ENCODE peak calls at places on chromosomes 4 and X, in four cellular contexts. O, T, D and F are unnamed samples.

GRCh38 chrX:151402719-151403390 is 5.8 kb downstream of the VMA21 start:
- DNase-seq in O (no peak), T (no peak), D (no peak), F (no peak)

GRCh38 chrX:38817004-38817703 is 15.9 kb downstream of the MID1IP1 start:
- DNase-seq in O (peak), T (no peak), D (no peak), F (peak)

GRCh38 chrX:45479835-45480422 is 279.3 kb upstream of the DIPK2B start:
- DNase-seq in O (no peak), T (peak), D (peak), F (peak)

GRCh38 chr4:57154191-57154590 is 44.0 kb upstream of the IGFBP7 start:
- DNase-seq in O (no peak), T (no peak), D (peak), F (peak)

GRCh38 chr4:150476776-150477175 is 105.2 kb upstream of the MAB21L2 start:
- DNase-seq in O (no peak), T (no peak), D (no peak), F (no peak)

GRCh38 chr4:37388672-37389368 is 144.3 kb downstream of the NWD2 start:
- DNase-seq in O (peak), T (no peak), D (no peak), F (no peak)

GRCh38 chr4:54842226-54843055 is 184.7 kb downstream of the KIT start:
- DNase-seq in O (no peak), T (no peak), D (no peak), F (no peak)

GRCh38 chr4:7172946-7173345 is 19.4 kb upstream of the SORCS2 start:
- DNase-seq in O (no peak), T (no peak), D (no peak), F (no peak)

GRCh38 chrX:15724911-15725310 is 13.2 kb upstream of the CA5B start:
- DNase-seq in O (no peak), T (no peak), D (no peak), F (no peak)

GRCh38 chr4:110309686-110310085 is 111.3 kb upstream of the ELOVL6 start:
- DNase-seq in O (no peak), T (peak), D (peak), F (peak)

GRCh38 chrX:37349131-37350033 is at the start of gene PRRG1:
- DNase-seq in O (peak), T (no peak), D (peak), F (peak)

GRCh38 chr4:154714339-154715040 is 29.3 kb upstream of the LRAT start:
- DNase-seq in O (no peak), T (no peak), D (no peak), F (no peak)

GRCh38 chr4:95867919-95868318 is 28.0 kb downstream of the PDHA2 start:
- DNase-seq in O (no peak), T (no peak), D (no peak), F (no peak)

GRCh38 chr4:125770814-125771398 is 456.2 kb downstream of the FAT4 start:
- DNase-seq in O (no peak), T (no peak), D (no peak), F (no peak)